ENCODE peak calls at places on chromosomes 11 and 22, in five cellular contexts. E is body of pancreas, Q is transverse colon, D is ovary, J is A549. L is an unnamed sample.

GRCh38 chr11:96215094-96215782 is 127.8 kb downstream of the MAML2 start:
- DNase-seq in E (no peak), Q (peak; percentile 63), D (no peak), J (no peak), L (no peak)

GRCh38 chr11:126341760-126342161 is 13.7 kb upstream of the ST3GAL4 start:
- DNase-seq in E (no peak), Q (no peak), D (peak; percentile 26), J (no peak), L (no peak)

GRCh38 chr22:39905686-39906085 is 4.8 kb downstream of the GRAP2 start:
- DNase-seq in E (no peak), Q (no peak), D (no peak), J (no peak), L (no peak)

GRCh38 chr11:1743587-1744136 is 6.7 kb downstream of the IFITM10 start:
- DNase-seq in E (peak; percentile 2), Q (no peak), D (no peak), J (no peak), L (no peak)

GRCh38 chr11:75429902-75430691 is 2.9 kb downstream of the KLHL35 start:
- DNase-seq in E (peak; percentile 70), Q (peak; percentile 71), D (peak; percentile 71), J (peak; percentile 57), L (peak; percentile 79)

GRCh38 chr11:15801616-15802015 is 554.7 kb downstream of the SOX6 start:
- DNase-seq in E (no peak), Q (no peak), D (no peak), J (no peak), L (no peak)

GRCh38 chr11:90646706-90647105 is 423.9 kb upstream of the CHORDC1 start:
- DNase-seq in E (no peak), Q (no peak), D (no peak), J (no peak), L (no peak)

GRCh38 chr11:120239713-120240640 is at the start of gene POU2F3:
- DNase-seq in E (peak; percentile 45), Q (no peak), D (no peak), J (no peak), L (no peak)

GRCh38 chr11:60771879-60772525 is 13.1 kb upstream of the MS4A10 start:
- DNase-seq in E (no peak), Q (no peak), D (no peak), J (no peak), L (no peak)

GRCh38 chr22:42418811-42419243 is 13.4 kb downstream of the NFAM1 start:
- DNase-seq in E (no peak), Q (no peak), D (no peak), J (no peak), L (no peak)

GRCh38 chr11:110046759-110047386 is 46.3 kb upstream of the ZC3H12C start:
- DNase-seq in E (no peak), Q (no peak), D (no peak), J (no peak), L (no peak)

GRCh38 chr22:46038516-46039430 is 61.8 kb upstream of the WNT7B start:
- DNase-seq in E (peak; percentile 27), Q (no peak), D (peak; percentile 50), J (no peak), L (peak; percentile 15)

GRCh38 chr11:22130462-22131053 is 62.3 kb upstream of the ANO5 start:
- DNase-seq in E (no peak), Q (no peak), D (no peak), J (no peak), L (no peak)

GRCh38 chr11:16612801-16613400 is 125.5 kb upstream of the C11orf58 start:
- DNase-seq in E (no peak), Q (no peak), D (no peak), J (no peak), L (peak; percentile 24)

GRCh38 chr11:3723014-3723708 is 52.0 kb upstream of the CHRNA10 start:
- DNase-seq in E (no peak), Q (no peak), D (no peak), J (peak; percentile 28), L (no peak)

GRCh38 chr11:129333873-129334272 is 41.8 kb upstream of the BARX2 start:
- DNase-seq in E (no peak), Q (no peak), D (no peak), J (peak; percentile 9), L (no peak)

GRCh38 chr11:61698173-61698965 is 18.2 kb downstream of the DAGLA start:
- DNase-seq in E (no peak), Q (no peak), D (no peak), J (no peak), L (no peak)

GRCh38 chr22:41030891-41031290 is 61.5 kb upstream of the EP300 start:
- DNase-seq in E (no peak), Q (no peak), D (no peak), J (no peak), L (no peak)

GRCh38 chr11:94876222-94876621 is 97.1 kb downstream of the CWC15 start:
- DNase-seq in E (no peak), Q (no peak), D (no peak), J (no peak), L (no peak)

GRCh38 chr11:128865490-128865889 is 1.6 kb downstream of the KCNJ1 start:
- DNase-seq in E (no peak), Q (no peak), D (no peak), J (no peak), L (no peak)

GRCh38 chr11:115360186-115360824 is 143.9 kb downstream of the CADM1 start:
- DNase-seq in E (no peak), Q (no peak), D (no peak), J (no peak), L (no peak)

GRCh38 chr22:16961477-16962186 is 46.4 kb downstream of the GAB4 start:
- DNase-seq in E (no peak), Q (no peak), D (no peak), J (no peak), L (no peak)

GRCh38 chr11:65290448-65291165 is 24.1 kb upstream of the CDC42EP2 start:
- DNase-seq in E (peak; percentile 84), Q (peak; percentile 84), D (peak; percentile 93), J (no peak), L (peak; percentile 95)

GRCh38 chr11:121829159-121829643 is 286.8 kb downstream of the BLID start:
- DNase-seq in E (no peak), Q (no peak), D (no peak), J (no peak), L (peak; percentile 48)

GRCh38 chr11:1953489-1954284 is 6.6 kb downstream of the MRPL23 start:
- DNase-seq in E (peak; percentile 31), Q (no peak), D (peak; percentile 58), J (no peak), L (peak; percentile 23)

GRCh38 chr22:31106651-31107205 is 640 bp downstream of the SELENOM start:
- DNase-seq in E (no peak), Q (no peak), D (no peak), J (no peak), L (no peak)

GRCh38 chr11:42890773-42891172 is 421.0 kb upstream of the API5 start:
- DNase-seq in E (no peak), Q (no peak), D (no peak), J (no peak), L (no peak)

GRCh38 chr11:115765803-115766239 is 261.6 kb upstream of the CADM1 start:
- DNase-seq in E (no peak), Q (no peak), D (no peak), J (no peak), L (no peak)

DNA sequence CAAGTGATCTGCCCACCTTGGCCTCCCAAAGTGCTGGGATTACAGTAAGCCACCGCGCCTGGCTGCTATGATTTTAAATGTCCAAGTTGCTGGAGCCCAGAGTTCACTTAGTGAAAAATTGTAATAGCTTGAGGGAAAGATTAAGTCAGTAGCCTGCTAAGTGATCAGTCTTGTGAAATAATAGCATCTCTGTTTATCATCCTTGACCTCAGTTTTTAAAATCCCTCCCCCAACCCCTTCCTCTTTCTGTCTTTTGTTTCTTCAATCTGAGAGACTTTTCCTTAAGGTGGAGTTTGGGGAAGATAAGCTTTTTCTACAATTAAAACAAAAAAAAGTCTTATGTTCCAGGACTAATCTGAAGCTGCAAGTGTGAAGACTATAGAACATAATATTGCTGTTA is 6.4 kb downstream of the HIPK3 start:
- DNase-seq in E (no peak), Q (no peak), D (no peak), J (no peak), L (no peak)
- H3K4me1 ChIP-seq in E (peaks cover 66% of the 10 kb centered on the region), Q (peaks cover 12% of the 10 kb centered on the region), D (peaks cover 14% of the 10 kb centered on the region), J (peaks cover 63% of the 10 kb centered on the region), L (peaks cover 52% of the 10 kb centered on the region)

GRCh38 chr11:69915151-69915500 is 95.9 kb upstream of the FGF3 start:
- DNase-seq in E (no peak), Q (peak; percentile 0), D (no peak), J (no peak), L (no peak)
- H3K27ac ChIP-seq in E (peak overlapping the region; percentile 75), Q (no peak overlapping the region), D (no peak overlapping the region), J (peak overlapping the region; percentile 54), L (peak overlapping the region; percentile 36)

GRCh38 chr11:559020-559620 is 1.4 kb downstream of the LMNTD2 start:
- DNase-seq in E (no peak), Q (no peak), D (no peak), J (no peak), L (no peak)

GRCh38 chr11:561148-562003 is 606 bp downstream of the RASSF7 start:
- DNase-seq in E (peak; percentile 83), Q (peak; percentile 90), D (peak; percentile 52), J (peak; percentile 78), L (no peak)

GRCh38 chr11:562046-562645 is 1.4 kb downstream of the RASSF7 start:
- DNase-seq in E (no peak), Q (no peak), D (peak; percentile 42), J (no peak), L (no peak)

GRCh38 chr11:559712-560304 is 730 bp downstream of the LMNTD2 start:
- DNase-seq in E (peak; percentile 64), Q (peak; percentile 82), D (no peak), J (no peak), L (no peak)

GRCh38 chr11:560305-561147 is at the start of the genes LMNTD2 and RASSF7:
- DNase-seq in E (peak; percentile 95), Q (peak; percentile 95), D (peak; percentile 93), J (peak; percentile 95), L (peak; percentile 93)
- TF ChIP-seq POLR2A in E (peak; percentile 94), Q (peak; percentile 93), D (no peak), J (peak; percentile 69), L (peak; percentile 47)

GRCh38 chr11:11335043-11335442 is 18.0 kb downstream of the CSNK2A3 start:
- DNase-seq in E (no peak), Q (no peak), D (no peak), J (no peak), L (no peak)

GRCh38 chr11:11329062-11329806 is 23.8 kb downstream of the CSNK2A3 start:
- DNase-seq in E (no peak), Q (no peak), D (no peak), J (no peak), L (no peak)

GRCh38 chr11:11336664-11337063 is 16.4 kb downstream of the CSNK2A3 start:
- DNase-seq in E (no peak), Q (no peak), D (no peak), J (no peak), L (no peak)

GRCh38 chr11:11334607-11335006 is 18.4 kb downstream of the CSNK2A3 start:
- DNase-seq in E (no peak), Q (no peak), D (no peak), J (no peak), L (no peak)

DNA sequence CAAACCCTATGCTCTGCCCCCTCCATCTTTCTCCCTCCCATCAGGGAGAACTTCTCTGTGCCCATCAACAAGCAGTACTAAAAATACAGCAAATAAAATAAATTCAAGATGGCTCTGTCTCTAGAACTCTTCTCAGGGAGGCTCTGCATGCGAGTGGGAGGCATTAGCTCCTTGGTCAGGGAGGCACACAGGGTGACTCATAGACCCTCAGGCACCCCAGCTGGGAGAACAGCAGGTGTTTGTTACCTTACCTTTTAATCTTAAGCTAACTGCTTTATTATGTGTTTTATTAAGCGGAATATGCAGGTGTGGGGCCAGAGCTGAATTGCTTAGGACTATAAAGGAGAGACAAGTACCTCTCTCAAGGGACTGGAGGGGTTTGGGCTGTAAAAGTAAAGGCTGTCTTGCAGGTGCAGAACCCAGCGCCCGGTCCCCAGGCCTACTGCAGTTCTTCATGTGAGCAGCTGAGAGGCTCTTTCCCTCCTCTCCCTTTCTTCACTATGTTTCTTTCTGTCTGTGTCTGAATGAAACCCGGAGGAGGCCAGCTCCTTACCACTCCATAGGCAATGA is 20.8 kb downstream of the CSNK2A3 start:
- DNase-seq in E (no peak), Q (no peak), D (no peak), J (no peak), L (no peak)
- H3K4me1 ChIP-seq in E (no peaks in the 10 kb centered on the region), Q (no peaks in the 10 kb centered on the region), D (no peaks in the 10 kb centered on the region), J (no peaks in the 10 kb centered on the region), L (no peaks in the 10 kb centered on the region)